ENCODE peak calls at places on chromosomes 11 and 22, in seven cellular contexts. One of them, this sample, is unnamed.

GRCh38 chr11:13344818-13345217 is 67.2 kb downstream of the BMAL1 start:
- DNase-seq in lower lobe of right lung: no peak
- DNase-seq in NCI-H460: no peak
- DNase-seq in foreskin fibroblast: no peak
- DNase-seq in activated naive CD8-positive, alpha-beta T cell treated with anti-CD3 and anti-CD28 coated beads, Interleukin-2, amount 50 U/mL, for 24 hours: no peak
- DNase-seq in NCI-H748 treated with DMSO at 0.1 percent for 48 hours: no peak
- DNase-seq in A549: no peak
- DNase-seq in this sample: no peak

GRCh38 chr11:16785520-16786128 is 47.2 kb downstream of the C11orf58 start:
- DNase-seq in NCI-H460: peak; percentile 63
- DNase-seq in A549: peak; percentile 92
- DNase-seq in activated naive CD8-positive, alpha-beta T cell treated with anti-CD3 and anti-CD28 coated beads, Interleukin-2, amount 50 U/mL, for 24 hours: peak; percentile 65
- DNase-seq in lower lobe of right lung: peak; percentile 65
- DNase-seq in foreskin fibroblast: peak; percentile 68
- DNase-seq in NCI-H748 treated with DMSO at 0.1 percent for 48 hours: peak; percentile 33
- DNase-seq in this sample: peak; percentile 89

GRCh38 chr11:64271339-64272132 is 12.9 kb downstream of the BAD start:
- DNase-seq in NCI-H748 treated with DMSO at 0.1 percent for 48 hours: peak; percentile 87
- DNase-seq in lower lobe of right lung: peak; percentile 91
- DNase-seq in NCI-H460: peak; percentile 81
- DNase-seq in foreskin fibroblast: peak; percentile 92
- DNase-seq in activated naive CD8-positive, alpha-beta T cell treated with anti-CD3 and anti-CD28 coated beads, Interleukin-2, amount 50 U/mL, for 24 hours: peak; percentile 76
- DNase-seq in A549: peak; percentile 44
- DNase-seq in this sample: peak; percentile 31

GRCh38 chr11:108591893-108592292 is 1.7 kb downstream of the EXPH5 start:
- DNase-seq in NCI-H460: no peak
- DNase-seq in activated naive CD8-positive, alpha-beta T cell treated with anti-CD3 and anti-CD28 coated beads, Interleukin-2, amount 50 U/mL, for 24 hours: no peak
- DNase-seq in NCI-H748 treated with DMSO at 0.1 percent for 48 hours: no peak
- DNase-seq in foreskin fibroblast: no peak
- DNase-seq in A549: no peak
- DNase-seq in lower lobe of right lung: no peak
- DNase-seq in this sample: no peak

GRCh38 chr11:23320131-23320530 is 459.9 kb upstream of the CCDC179 start:
- DNase-seq in foreskin fibroblast: no peak
- DNase-seq in NCI-H748 treated with DMSO at 0.1 percent for 48 hours: no peak
- DNase-seq in lower lobe of right lung: no peak
- DNase-seq in activated naive CD8-positive, alpha-beta T cell treated with anti-CD3 and anti-CD28 coated beads, Interleukin-2, amount 50 U/mL, for 24 hours: no peak
- DNase-seq in NCI-H460: no peak
- DNase-seq in A549: no peak
- DNase-seq in this sample: no peak

GRCh38 chr22:44247923-44248892 is 64.5 kb downstream of the SHISAL1 start:
- DNase-seq in activated naive CD8-positive, alpha-beta T cell treated with anti-CD3 and anti-CD28 coated beads, Interleukin-2, amount 50 U/mL, for 24 hours: no peak
- DNase-seq in foreskin fibroblast: no peak
- DNase-seq in A549: no peak
- DNase-seq in NCI-H460: no peak
- DNase-seq in NCI-H748 treated with DMSO at 0.1 percent for 48 hours: no peak
- DNase-seq in lower lobe of right lung: no peak
- DNase-seq in this sample: no peak

GRCh38 chr11:66316849-66317251 is at the start of gene CD248:
- DNase-seq in NCI-H748 treated with DMSO at 0.1 percent for 48 hours: no peak
- DNase-seq in A549: no peak
- DNase-seq in foreskin fibroblast: peak; percentile 84
- DNase-seq in activated naive CD8-positive, alpha-beta T cell treated with anti-CD3 and anti-CD28 coated beads, Interleukin-2, amount 50 U/mL, for 24 hours: peak; percentile 34
- DNase-seq in NCI-H460: no peak
- DNase-seq in lower lobe of right lung: no peak
- DNase-seq in this sample: no peak

GRCh38 chr22:41290262-41291221 is 4.6 kb upstream of the RANGAP1 start:
- DNase-seq in foreskin fibroblast: peak; percentile 67
- DNase-seq in NCI-H748 treated with DMSO at 0.1 percent for 48 hours: no peak
- DNase-seq in NCI-H460: no peak
- DNase-seq in A549: no peak
- DNase-seq in activated naive CD8-positive, alpha-beta T cell treated with anti-CD3 and anti-CD28 coated beads, Interleukin-2, amount 50 U/mL, for 24 hours: no peak
- DNase-seq in lower lobe of right lung: no peak
- DNase-seq in this sample: no peak

GRCh38 chr11:78239781-78240180 is 51.1 kb downstream of the USP35 start:
- DNase-seq in foreskin fibroblast: no peak
- DNase-seq in NCI-H460: no peak
- DNase-seq in A549: no peak
- DNase-seq in lower lobe of right lung: no peak
- DNase-seq in activated naive CD8-positive, alpha-beta T cell treated with anti-CD3 and anti-CD28 coated beads, Interleukin-2, amount 50 U/mL, for 24 hours: no peak
- DNase-seq in NCI-H748 treated with DMSO at 0.1 percent for 48 hours: no peak
- DNase-seq in this sample: no peak

GRCh38 chr11:34366522-34366921 is 8.7 kb upstream of the ABTB2 start:
- DNase-seq in lower lobe of right lung: peak; percentile 54
- DNase-seq in foreskin fibroblast: no peak
- DNase-seq in NCI-H460: peak; percentile 26
- DNase-seq in NCI-H748 treated with DMSO at 0.1 percent for 48 hours: no peak
- DNase-seq in activated naive CD8-positive, alpha-beta T cell treated with anti-CD3 and anti-CD28 coated beads, Interleukin-2, amount 50 U/mL, for 24 hours: no peak
- DNase-seq in A549: no peak
- DNase-seq in this sample: no peak

GRCh38 chr11:2748061-2748813 is 48.4 kb upstream of the KCNQ1OT1 start:
- DNase-seq in lower lobe of right lung: peak; percentile 37
- DNase-seq in A549: no peak
- DNase-seq in NCI-H460: no peak
- DNase-seq in foreskin fibroblast: no peak
- DNase-seq in activated naive CD8-positive, alpha-beta T cell treated with anti-CD3 and anti-CD28 coated beads, Interleukin-2, amount 50 U/mL, for 24 hours: no peak
- DNase-seq in NCI-H748 treated with DMSO at 0.1 percent for 48 hours: no peak
- DNase-seq in this sample: no peak

GRCh38 chr22:20571078-20571503 is 63.7 kb downstream of the MED15 start:
- DNase-seq in lower lobe of right lung: no peak
- DNase-seq in activated naive CD8-positive, alpha-beta T cell treated with anti-CD3 and anti-CD28 coated beads, Interleukin-2, amount 50 U/mL, for 24 hours: no peak
- DNase-seq in NCI-H460: no peak
- DNase-seq in NCI-H748 treated with DMSO at 0.1 percent for 48 hours: no peak
- DNase-seq in A549: no peak
- DNase-seq in foreskin fibroblast: no peak
- DNase-seq in this sample: no peak

GRCh38 chr11:44978961-44979331 is 28.3 kb upstream of the TP53I11 start:
- DNase-seq in foreskin fibroblast: no peak
- DNase-seq in NCI-H460: no peak
- DNase-seq in NCI-H748 treated with DMSO at 0.1 percent for 48 hours: peak; percentile 96
- DNase-seq in activated naive CD8-positive, alpha-beta T cell treated with anti-CD3 and anti-CD28 coated beads, Interleukin-2, amount 50 U/mL, for 24 hours: no peak
- DNase-seq in A549: peak; percentile 63
- DNase-seq in lower lobe of right lung: peak; percentile 64
- DNase-seq in this sample: no peak

GRCh38 chr22:25167834-25168601 is 31.6 kb upstream of the CRYBB3 start:
- DNase-seq in NCI-H460: no peak
- DNase-seq in foreskin fibroblast: no peak
- DNase-seq in lower lobe of right lung: no peak
- DNase-seq in A549: no peak
- DNase-seq in NCI-H748 treated with DMSO at 0.1 percent for 48 hours: no peak
- DNase-seq in activated naive CD8-positive, alpha-beta T cell treated with anti-CD3 and anti-CD28 coated beads, Interleukin-2, amount 50 U/mL, for 24 hours: no peak
- DNase-seq in this sample: no peak

GRCh38 chr11:68279676-68280075 is 7.9 kb upstream of the C11orf24 start:
- DNase-seq in lower lobe of right lung: no peak
- DNase-seq in A549: no peak
- DNase-seq in NCI-H460: no peak
- DNase-seq in foreskin fibroblast: no peak
- DNase-seq in NCI-H748 treated with DMSO at 0.1 percent for 48 hours: no peak
- DNase-seq in activated naive CD8-positive, alpha-beta T cell treated with anti-CD3 and anti-CD28 coated beads, Interleukin-2, amount 50 U/mL, for 24 hours: no peak
- DNase-seq in this sample: no peak

GRCh38 chr11:94193288-94193687 is 64.6 kb downstream of the PANX1 start:
- DNase-seq in NCI-H748 treated with DMSO at 0.1 percent for 48 hours: no peak
- DNase-seq in lower lobe of right lung: no peak
- DNase-seq in activated naive CD8-positive, alpha-beta T cell treated with anti-CD3 and anti-CD28 coated beads, Interleukin-2, amount 50 U/mL, for 24 hours: no peak
- DNase-seq in NCI-H460: no peak
- DNase-seq in A549: peak; percentile 13
- DNase-seq in foreskin fibroblast: peak; percentile 85
- DNase-seq in this sample: no peak

GRCh38 chr11:101034076-101034475 is 95.5 kb downstream of the PGR start:
- DNase-seq in activated naive CD8-positive, alpha-beta T cell treated with anti-CD3 and anti-CD28 coated beads, Interleukin-2, amount 50 U/mL, for 24 hours: no peak
- DNase-seq in lower lobe of right lung: peak; percentile 43
- DNase-seq in A549: no peak
- DNase-seq in foreskin fibroblast: no peak
- DNase-seq in NCI-H748 treated with DMSO at 0.1 percent for 48 hours: no peak
- DNase-seq in NCI-H460: no peak
- DNase-seq in this sample: no peak

GRCh38 chr11:66045177-66045639 is 3.8 kb downstream of the GAL3ST3 start:
- DNase-seq in lower lobe of right lung: peak; percentile 81
- DNase-seq in NCI-H748 treated with DMSO at 0.1 percent for 48 hours: peak; percentile 69
- DNase-seq in activated naive CD8-positive, alpha-beta T cell treated with anti-CD3 and anti-CD28 coated beads, Interleukin-2, amount 50 U/mL, for 24 hours: peak; percentile 88
- DNase-seq in NCI-H460: peak; percentile 50
- DNase-seq in A549: peak; percentile 95
- DNase-seq in foreskin fibroblast: peak; percentile 53
- DNase-seq in this sample: peak; percentile 73

GRCh38 chr11:118076754-118077281 is at the start of gene TMPRSS4:
- DNase-seq in lower lobe of right lung: peak; percentile 60
- DNase-seq in A549: no peak
- DNase-seq in NCI-H460: no peak
- DNase-seq in foreskin fibroblast: no peak
- DNase-seq in NCI-H748 treated with DMSO at 0.1 percent for 48 hours: peak; percentile 61
- DNase-seq in activated naive CD8-positive, alpha-beta T cell treated with anti-CD3 and anti-CD28 coated beads, Interleukin-2, amount 50 U/mL, for 24 hours: no peak
- DNase-seq in this sample: no peak

GRCh38 chr22:31075961-31076360 is 5.2 kb upstream of the SMTN start:
- DNase-seq in lower lobe of right lung: peak; percentile 69
- DNase-seq in activated naive CD8-positive, alpha-beta T cell treated with anti-CD3 and anti-CD28 coated beads, Interleukin-2, amount 50 U/mL, for 24 hours: no peak
- DNase-seq in A549: no peak
- DNase-seq in foreskin fibroblast: peak; percentile 88
- DNase-seq in NCI-H460: no peak
- DNase-seq in NCI-H748 treated with DMSO at 0.1 percent for 48 hours: no peak
- DNase-seq in this sample: no peak

GRCh38 chr11:106473089-106473722 is 395.7 kb downstream of the AASDHPPT start:
- DNase-seq in lower lobe of right lung: no peak
- DNase-seq in activated naive CD8-positive, alpha-beta T cell treated with anti-CD3 and anti-CD28 coated beads, Interleukin-2, amount 50 U/mL, for 24 hours: no peak
- DNase-seq in A549: no peak
- DNase-seq in foreskin fibroblast: peak; percentile 79
- DNase-seq in NCI-H748 treated with DMSO at 0.1 percent for 48 hours: no peak
- DNase-seq in NCI-H460: no peak
- DNase-seq in this sample: no peak

GRCh38 chr11:57277845-57278720 is 41.0 kb upstream of the APLNR start:
- DNase-seq in activated naive CD8-positive, alpha-beta T cell treated with anti-CD3 and anti-CD28 coated beads, Interleukin-2, amount 50 U/mL, for 24 hours: peak; percentile 46
- DNase-seq in NCI-H460: peak; percentile 80
- DNase-seq in A549: peak; percentile 81
- DNase-seq in lower lobe of right lung: peak; percentile 71
- DNase-seq in NCI-H748 treated with DMSO at 0.1 percent for 48 hours: peak; percentile 43
- DNase-seq in foreskin fibroblast: peak; percentile 81
- DNase-seq in this sample: peak; percentile 84

GRCh38 chr11:12007769-12008737 is at the start of gene DKK3:
- DNase-seq in lower lobe of right lung: no peak
- DNase-seq in A549: no peak
- DNase-seq in NCI-H460: no peak
- DNase-seq in foreskin fibroblast: no peak
- DNase-seq in NCI-H748 treated with DMSO at 0.1 percent for 48 hours: no peak
- DNase-seq in activated naive CD8-positive, alpha-beta T cell treated with anti-CD3 and anti-CD28 coated beads, Interleukin-2, amount 50 U/mL, for 24 hours: no peak
- DNase-seq in this sample: no peak

GRCh38 chr11:43359432-43359818 is 705 bp downstream of the TTC17 start:
- DNase-seq in activated naive CD8-positive, alpha-beta T cell treated with anti-CD3 and anti-CD28 coated beads, Interleukin-2, amount 50 U/mL, for 24 hours: no peak
- DNase-seq in lower lobe of right lung: no peak
- DNase-seq in A549: peak; percentile 35
- DNase-seq in NCI-H748 treated with DMSO at 0.1 percent for 48 hours: no peak
- DNase-seq in NCI-H460: no peak
- DNase-seq in foreskin fibroblast: peak; percentile 20
- DNase-seq in this sample: no peak

GRCh38 chr11:77402218-77402556 is 71.7 kb downstream of the PAK1 start:
- DNase-seq in activated naive CD8-positive, alpha-beta T cell treated with anti-CD3 and anti-CD28 coated beads, Interleukin-2, amount 50 U/mL, for 24 hours: peak; percentile 6
- DNase-seq in A549: no peak
- DNase-seq in NCI-H748 treated with DMSO at 0.1 percent for 48 hours: no peak
- DNase-seq in foreskin fibroblast: no peak
- DNase-seq in lower lobe of right lung: no peak
- DNase-seq in NCI-H460: no peak
- DNase-seq in this sample: no peak

GRCh38 chr11:70916321-70916720 is 336.1 kb downstream of the SHANK2 start:
- DNase-seq in foreskin fibroblast: no peak
- DNase-seq in A549: no peak
- DNase-seq in NCI-H460: no peak
- DNase-seq in activated naive CD8-positive, alpha-beta T cell treated with anti-CD3 and anti-CD28 coated beads, Interleukin-2, amount 50 U/mL, for 24 hours: no peak
- DNase-seq in NCI-H748 treated with DMSO at 0.1 percent for 48 hours: no peak
- DNase-seq in lower lobe of right lung: no peak
- DNase-seq in this sample: no peak

GRCh38 chr11:100578966-100579365 is 108.1 kb upstream of the ARHGAP42 start:
- DNase-seq in NCI-H460: no peak
- DNase-seq in lower lobe of right lung: no peak
- DNase-seq in activated naive CD8-positive, alpha-beta T cell treated with anti-CD3 and anti-CD28 coated beads, Interleukin-2, amount 50 U/mL, for 24 hours: no peak
- DNase-seq in foreskin fibroblast: peak; percentile 10
- DNase-seq in A549: no peak
- DNase-seq in NCI-H748 treated with DMSO at 0.1 percent for 48 hours: no peak
- DNase-seq in this sample: no peak

GRCh38 chr11:45021692-45022130 is 71.0 kb upstream of the TP53I11 start:
- DNase-seq in foreskin fibroblast: no peak
- DNase-seq in NCI-H460: no peak
- DNase-seq in activated naive CD8-positive, alpha-beta T cell treated with anti-CD3 and anti-CD28 coated beads, Interleukin-2, amount 50 U/mL, for 24 hours: no peak
- DNase-seq in lower lobe of right lung: peak; percentile 57
- DNase-seq in A549: no peak
- DNase-seq in NCI-H748 treated with DMSO at 0.1 percent for 48 hours: no peak
- DNase-seq in this sample: no peak

GRCh38 chr11:46216040-46216764 is 61.3 kb upstream of the CREB3L1 start:
- DNase-seq in NCI-H460: no peak
- DNase-seq in activated naive CD8-positive, alpha-beta T cell treated with anti-CD3 and anti-CD28 coated beads, Interleukin-2, amount 50 U/mL, for 24 hours: no peak
- DNase-seq in foreskin fibroblast: no peak
- DNase-seq in NCI-H748 treated with DMSO at 0.1 percent for 48 hours: no peak
- DNase-seq in A549: no peak
- DNase-seq in lower lobe of right lung: no peak
- DNase-seq in this sample: no peak

This sample was measured in COLO829.